ENCODE peak calls at places on chromosomes 16 and 17, in nine cellular contexts. One of them, this sample, is unnamed.

GRCh38 chr17:42188749-42189650 is 3.7 kb upstream of the HCRT start:
- DNase-seq in cardiac fibroblast: no peak
- DNase-seq in lower leg skin: no peak
- DNase-seq in type B pancreatic cell: no peak
- DNase-seq in T-helper 1 cell: no peak
- DNase-seq in HTR-8/SVneo: no peak
- DNase-seq in pons: peak; percentile 17
- DNase-seq in fibroblast of gingiva: no peak
- DNase-seq in activated CD4-positive, alpha-beta T cell treated with anti-CD3 and anti-CD28 coated beads, Interleukin-2, amount 50 U/mL, for 48 hours: no peak
- DNase-seq in this sample: no peak

GRCh38 chr16:1614226-1615102 is 2.3 kb downstream of the CRAMP1 start:
- DNase-seq in cardiac fibroblast: peak; percentile 44
- DNase-seq in lower leg skin: no peak
- DNase-seq in type B pancreatic cell: no peak
- DNase-seq in T-helper 1 cell: no peak
- DNase-seq in HTR-8/SVneo: peak; percentile 49
- DNase-seq in pons: no peak
- DNase-seq in fibroblast of gingiva: peak; percentile 19
- DNase-seq in activated CD4-positive, alpha-beta T cell treated with anti-CD3 and anti-CD28 coated beads, Interleukin-2, amount 50 U/mL, for 48 hours: peak; percentile 24
- DNase-seq in this sample: peak; percentile 64

GRCh38 chr16:85650864-85651811 is 37.6 kb downstream of the GINS2 start:
- DNase-seq in cardiac fibroblast: no peak
- DNase-seq in lower leg skin: no peak
- DNase-seq in type B pancreatic cell: no peak
- DNase-seq in T-helper 1 cell: no peak
- DNase-seq in HTR-8/SVneo: no peak
- DNase-seq in pons: peak; percentile 41
- DNase-seq in fibroblast of gingiva: no peak
- DNase-seq in activated CD4-positive, alpha-beta T cell treated with anti-CD3 and anti-CD28 coated beads, Interleukin-2, amount 50 U/mL, for 48 hours: no peak
- DNase-seq in this sample: no peak

GRCh38 chr17:72183194-72183685 is 62.4 kb downstream of the SOX9 start:
- DNase-seq in cardiac fibroblast: no peak
- DNase-seq in lower leg skin: no peak
- DNase-seq in type B pancreatic cell: no peak
- DNase-seq in T-helper 1 cell: no peak
- DNase-seq in HTR-8/SVneo: no peak
- DNase-seq in pons: no peak
- DNase-seq in fibroblast of gingiva: no peak
- DNase-seq in activated CD4-positive, alpha-beta T cell treated with anti-CD3 and anti-CD28 coated beads, Interleukin-2, amount 50 U/mL, for 48 hours: no peak
- DNase-seq in this sample: no peak

GRCh38 chr17:11441004-11441403 is 157.3 kb upstream of the DNAH9 start:
- DNase-seq in cardiac fibroblast: no peak
- DNase-seq in lower leg skin: no peak
- DNase-seq in type B pancreatic cell: no peak
- DNase-seq in T-helper 1 cell: no peak
- DNase-seq in HTR-8/SVneo: no peak
- DNase-seq in pons: no peak
- DNase-seq in fibroblast of gingiva: no peak
- DNase-seq in activated CD4-positive, alpha-beta T cell treated with anti-CD3 and anti-CD28 coated beads, Interleukin-2, amount 50 U/mL, for 48 hours: no peak
- DNase-seq in this sample: no peak

GRCh38 chr16:28324235-28324886 is 32.0 kb downstream of the SBK1 start:
- DNase-seq in cardiac fibroblast: no peak
- DNase-seq in lower leg skin: no peak
- DNase-seq in type B pancreatic cell: no peak
- DNase-seq in T-helper 1 cell: no peak
- DNase-seq in HTR-8/SVneo: no peak
- DNase-seq in pons: no peak
- DNase-seq in fibroblast of gingiva: no peak
- DNase-seq in activated CD4-positive, alpha-beta T cell treated with anti-CD3 and anti-CD28 coated beads, Interleukin-2, amount 50 U/mL, for 48 hours: no peak
- DNase-seq in this sample: no peak

GRCh38 chr16:17329412-17329811 is 141.3 kb downstream of the XYLT1 start:
- DNase-seq in cardiac fibroblast: no peak
- DNase-seq in lower leg skin: no peak
- DNase-seq in type B pancreatic cell: no peak
- DNase-seq in T-helper 1 cell: no peak
- DNase-seq in HTR-8/SVneo: no peak
- DNase-seq in pons: no peak
- DNase-seq in fibroblast of gingiva: no peak
- DNase-seq in activated CD4-positive, alpha-beta T cell treated with anti-CD3 and anti-CD28 coated beads, Interleukin-2, amount 50 U/mL, for 48 hours: no peak
- DNase-seq in this sample: no peak

GRCh38 chr17:37787055-37787720 is 42.3 kb upstream of the HNF1B start:
- DNase-seq in cardiac fibroblast: peak; percentile 42
- DNase-seq in lower leg skin: no peak
- DNase-seq in type B pancreatic cell: no peak
- DNase-seq in T-helper 1 cell: no peak
- DNase-seq in HTR-8/SVneo: no peak
- DNase-seq in pons: no peak
- DNase-seq in fibroblast of gingiva: no peak
- DNase-seq in activated CD4-positive, alpha-beta T cell treated with anti-CD3 and anti-CD28 coated beads, Interleukin-2, amount 50 U/mL, for 48 hours: no peak
- DNase-seq in this sample: no peak

GRCh38 chr16:2054543-2055245 is 6.9 kb downstream of the TSC2 start:
- DNase-seq in cardiac fibroblast: no peak
- DNase-seq in lower leg skin: no peak
- DNase-seq in type B pancreatic cell: no peak
- DNase-seq in T-helper 1 cell: no peak
- DNase-seq in HTR-8/SVneo: no peak
- DNase-seq in pons: no peak
- DNase-seq in fibroblast of gingiva: no peak
- DNase-seq in activated CD4-positive, alpha-beta T cell treated with anti-CD3 and anti-CD28 coated beads, Interleukin-2, amount 50 U/mL, for 48 hours: no peak
- DNase-seq in this sample: no peak

GRCh38 chr16:87968541-87968940 is 17.3 kb downstream of the BANP start:
- DNase-seq in cardiac fibroblast: peak; percentile 36
- DNase-seq in lower leg skin: no peak
- DNase-seq in type B pancreatic cell: no peak
- DNase-seq in T-helper 1 cell: no peak
- DNase-seq in HTR-8/SVneo: no peak
- DNase-seq in pons: no peak
- DNase-seq in fibroblast of gingiva: no peak
- DNase-seq in activated CD4-positive, alpha-beta T cell treated with anti-CD3 and anti-CD28 coated beads, Interleukin-2, amount 50 U/mL, for 48 hours: no peak
- DNase-seq in this sample: no peak

GRCh38 chr17:78121801-78122220 is 6.7 kb downstream of the TMC6 start:
- DNase-seq in cardiac fibroblast: no peak
- DNase-seq in lower leg skin: no peak
- DNase-seq in type B pancreatic cell: no peak
- DNase-seq in T-helper 1 cell: no peak
- DNase-seq in HTR-8/SVneo: no peak
- DNase-seq in pons: no peak
- DNase-seq in fibroblast of gingiva: no peak
- DNase-seq in activated CD4-positive, alpha-beta T cell treated with anti-CD3 and anti-CD28 coated beads, Interleukin-2, amount 50 U/mL, for 48 hours: no peak
- DNase-seq in this sample: no peak

GRCh38 chr17:3474212-3474611 is 1.6 kb upstream of the ASPA start:
- DNase-seq in cardiac fibroblast: peak; percentile 60
- DNase-seq in lower leg skin: no peak
- DNase-seq in type B pancreatic cell: no peak
- DNase-seq in T-helper 1 cell: no peak
- DNase-seq in HTR-8/SVneo: no peak
- DNase-seq in pons: peak; percentile 42
- DNase-seq in fibroblast of gingiva: peak; percentile 51
- DNase-seq in activated CD4-positive, alpha-beta T cell treated with anti-CD3 and anti-CD28 coated beads, Interleukin-2, amount 50 U/mL, for 48 hours: no peak
- DNase-seq in this sample: no peak

GRCh38 chr16:87541004-87541881 is 48.4 kb upstream of the ZCCHC14 start:
- DNase-seq in cardiac fibroblast: peak; percentile 73
- DNase-seq in lower leg skin: no peak
- DNase-seq in type B pancreatic cell: no peak
- DNase-seq in T-helper 1 cell: no peak
- DNase-seq in HTR-8/SVneo: no peak
- DNase-seq in pons: no peak
- DNase-seq in fibroblast of gingiva: peak; percentile 45
- DNase-seq in activated CD4-positive, alpha-beta T cell treated with anti-CD3 and anti-CD28 coated beads, Interleukin-2, amount 50 U/mL, for 48 hours: no peak
- DNase-seq in this sample: no peak

GRCh38 chr16:77657016-77657415 is 65.3 kb upstream of the NUDT7 start:
- DNase-seq in cardiac fibroblast: no peak
- DNase-seq in lower leg skin: no peak
- DNase-seq in type B pancreatic cell: no peak
- DNase-seq in T-helper 1 cell: no peak
- DNase-seq in HTR-8/SVneo: no peak
- DNase-seq in pons: no peak
- DNase-seq in fibroblast of gingiva: peak; percentile 13
- DNase-seq in activated CD4-positive, alpha-beta T cell treated with anti-CD3 and anti-CD28 coated beads, Interleukin-2, amount 50 U/mL, for 48 hours: no peak
- DNase-seq in this sample: peak; percentile 17

This sample was measured in dermis blood vessel endothelial cell.